ENCODE peak calls at places on chromosomes 13 and 19, in nine cellular contexts. V is astrocyte of the spinal cord, A is fibroblast of lung, U is thoracic aorta, G is GM12878, C is sigmoid colon, R is PC-9, E is foreskin fibroblast, S is neural crest cell. Z is an unnamed sample.
A peak's percentile ranks its signal among the peaks of the same experiment; 100 is the strongest.

GRCh38 chr19:7500811-7501450 is 12.1 kb upstream of the PEX11G start:
- DNase-seq in A (peak; percentile 73), G (no peak), R (peak; percentile 80), C (no peak), S (peak; percentile 69), U (no peak), V (no peak), E (peak; percentile 40), Z (no peak)

GRCh38 chr19:43380771-43381386 is 27.4 kb downstream of the CD177 start:
- DNase-seq in E (no peak), C (no peak), G (no peak), R (no peak), V (no peak), U (no peak), S (no peak), A (no peak), Z (no peak)

GRCh38 chr13:94298346-94298745 is 181.1 kb downstream of the DCT start:
- DNase-seq in A (no peak), G (no peak), E (no peak), V (no peak), S (no peak), R (no peak), C (no peak), U (no peak), Z (no peak)

GRCh38 chr19:7969560-7969949 is 26.1 kb upstream of the TIMM44 start:
- DNase-seq in V (no peak), A (no peak), C (no peak), E (no peak), G (no peak), S (no peak), R (no peak), U (no peak), Z (no peak)

GRCh38 chr19:40360020-40360686 is 11.7 kb downstream of the PLD3 start:
- DNase-seq in E (no peak), A (no peak), V (no peak), U (no peak), C (no peak), R (no peak), G (no peak), S (no peak), Z (no peak)

GRCh38 chr19:21130097-21130775 is 11.6 kb upstream of the ZNF431 start:
- DNase-seq in S (no peak), E (no peak), G (no peak), A (no peak), U (no peak), V (no peak), C (no peak), R (peak; percentile 21), Z (no peak)

GRCh38 chr13:33645591-33646554 is 172.1 kb upstream of the RFC3 start:
- DNase-seq in C (no peak), E (no peak), V (no peak), S (no peak), R (no peak), A (no peak), G (no peak), U (no peak), Z (no peak)

GRCh38 chr19:28289294-28290063 is 923.5 kb downstream of the UQCRFS1 start:
- DNase-seq in G (no peak), S (no peak), E (peak; percentile 45), R (no peak), C (no peak), U (no peak), A (peak; percentile 77), V (peak; percentile 14), Z (no peak)

GRCh38 chr19:16017138-16017490 is 59.2 kb upstream of the TPM4 start:
- DNase-seq in E (no peak), A (no peak), V (no peak), R (no peak), U (no peak), C (no peak), G (no peak), S (no peak), Z (no peak)

GRCh38 chr13:42363941-42364612 is 92.1 kb downstream of the AKAP11 start:
- DNase-seq in C (no peak), R (peak; percentile 2), G (no peak), V (peak; percentile 58), E (peak; percentile 4), S (no peak), U (no peak), A (peak; percentile 13), Z (no peak)

GRCh38 chr13:110425444-110425780 is 118.3 kb downstream of the COL4A2 start:
- DNase-seq in G (no peak), S (no peak), A (peak; percentile 40), C (no peak), V (peak; percentile 92), U (no peak), E (peak; percentile 89), R (no peak), Z (no peak)

GRCh38 chr13:75919660-75920199 is 283.6 kb downstream of the LMO7 start:
- DNase-seq in G (no peak), U (no peak), V (no peak), A (no peak), C (no peak), E (no peak), R (no peak), S (no peak), Z (no peak)

GRCh38 chr19:17703823-17704463 is 15.3 kb upstream of the MAP1S start:
- DNase-seq in S (peak; percentile 56), V (no peak), R (no peak), C (no peak), E (no peak), A (peak; percentile 43), U (no peak), G (no peak), Z (no peak)

GRCh38 chr13:112704634-112705145 is 14.9 kb downstream of the ATP11A start:
- DNase-seq in S (no peak), A (no peak), V (no peak), E (no peak), R (no peak), C (no peak), U (no peak), G (no peak), Z (no peak)

GRCh38 chr13:113613789-113614379 is 29.3 kb downstream of the TFDP1 start:
- DNase-seq in G (no peak), V (no peak), C (no peak), A (no peak), S (no peak), R (no peak), E (no peak), U (no peak), Z (no peak)

GRCh38 chr13:110576070-110576394 is 14.5 kb upstream of the RAB20 start:
- DNase-seq in V (no peak), R (no peak), S (no peak), E (no peak), G (no peak), C (no peak), U (no peak), A (no peak), Z (no peak)

GRCh38 chr19:14674764-14675163 is at the start of gene ADGRE3:
- DNase-seq in V (no peak), R (no peak), A (no peak), G (no peak), S (no peak), U (no peak), C (no peak), E (no peak), Z (no peak)

GRCh38 chr13:112637017-112637801 is 49.3 kb upstream of the TUBGCP3 start:
- DNase-seq in E (no peak), C (no peak), U (no peak), S (no peak), G (no peak), R (no peak), V (no peak), A (no peak), Z (no peak)

DNA sequence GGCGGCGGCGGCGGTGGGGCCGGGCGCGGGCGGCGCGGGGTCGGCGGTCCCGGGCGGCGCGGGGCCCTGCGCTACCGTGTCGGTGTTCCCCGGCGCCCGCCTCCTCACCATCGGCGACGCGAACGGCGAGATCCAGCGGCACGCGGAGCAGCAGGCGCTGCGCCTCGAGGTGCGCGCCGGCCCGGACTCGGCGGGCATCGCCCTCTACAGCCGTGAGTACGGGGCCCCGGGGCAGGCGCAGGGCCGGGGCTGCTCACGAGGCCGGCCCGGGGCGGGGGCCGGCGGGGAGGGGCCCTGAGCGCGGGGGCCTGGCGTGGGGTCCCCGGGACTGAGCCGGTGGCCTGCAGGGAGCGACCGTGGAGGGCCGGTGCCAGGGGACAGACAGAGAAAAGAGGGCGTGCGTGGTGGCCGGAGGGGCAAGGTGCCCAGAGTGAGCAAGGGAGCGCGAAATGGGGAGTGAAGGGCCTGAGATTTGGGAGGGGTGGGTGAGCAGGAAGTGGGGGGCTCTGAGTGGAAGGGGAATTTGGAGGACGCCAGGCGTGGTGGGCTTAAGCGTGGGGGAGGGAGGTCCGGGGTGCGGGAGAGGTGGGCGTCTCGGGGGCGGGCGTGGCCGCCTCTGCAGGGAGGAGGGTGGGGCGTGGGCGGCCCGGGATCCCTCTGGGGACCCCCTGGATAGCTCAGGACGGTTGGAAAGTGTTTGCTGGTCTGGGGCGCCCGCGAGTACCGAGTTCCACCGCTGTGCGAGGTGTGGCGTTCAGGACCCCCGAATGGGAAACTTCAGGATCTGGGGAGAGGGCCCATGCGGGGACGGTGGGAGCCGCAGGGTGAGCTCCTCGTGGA is 578 bp downstream of the CARM1 start:
- DNase-seq in S (no peak), V (no peak), E (no peak), U (no peak), R (peak; percentile 31), C (peak; percentile 83), G (no peak), A (no peak), Z (no peak)
- TF ChIP-seq CTCF in S (peak; percentile 50), V (no peak), E (no peak), U (peak; percentile 45), R (no peak), C (peak; percentile 14), G (no peak), A (no peak), Z (no peak)

GRCh38 chr19:23901360-23901759 is 13.3 kb upstream of the ZNF726 start:
- DNase-seq in V (no peak), U (no peak), G (no peak), C (no peak), S (no peak), R (no peak), A (no peak), E (no peak), Z (no peak)
- TF ChIP-seq CTCF in V (no peak), U (no peak), G (no peak), C (no peak), S (no peak), R (no peak), A (no peak), E (no peak), Z (no peak)

GRCh38 chr19:11558881-11559828 is at the start of gene ELOF1:
- DNase-seq in V (peak; percentile 98), A (peak; percentile 98), R (peak; percentile 97), U (peak; percentile 95), C (peak; percentile 99), G (peak; percentile 96), E (peak; percentile 96), S (peak; percentile 93), Z (peak; percentile 99)
- TF ChIP-seq CTCF in V (peak; percentile 45), A (peak; percentile 40), R (peak; percentile 48), U (peak; percentile 22), C (peak; percentile 18), G (peak; percentile 12), E (peak; percentile 17), S (no peak), Z (peak; percentile 51)

DNA sequence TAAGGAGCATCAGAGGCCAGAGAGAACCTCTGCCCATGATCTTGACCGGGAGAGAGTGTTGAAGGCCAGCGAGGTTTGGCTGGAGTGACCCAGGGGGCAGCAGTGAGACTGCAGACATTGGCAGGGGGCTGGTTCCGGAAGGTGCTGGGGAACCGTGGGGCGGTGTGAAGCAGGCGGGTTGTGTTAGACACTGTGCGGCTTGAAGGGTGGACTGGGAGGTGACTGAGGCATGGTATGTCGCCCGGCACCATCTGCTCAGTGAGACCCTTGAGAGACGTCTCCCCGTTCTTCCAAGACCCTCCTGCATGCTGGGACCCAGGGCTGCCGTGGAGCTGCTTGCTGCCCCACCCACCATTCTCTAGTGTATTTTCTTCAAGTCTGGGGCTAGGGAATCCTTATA is 24.6 kb downstream of the CARM1 start:
- DNase-seq in V (no peak), C (no peak), A (no peak), G (no peak), U (no peak), S (no peak), R (no peak), E (no peak), Z (no peak)
- TF ChIP-seq CTCF in V (peak; percentile 13), C (no peak), A (no peak), G (no peak), U (no peak), S (no peak), R (no peak), E (no peak), Z (no peak)